ENCODE peak calls at places on chromosomes 13 and 19, in eight cellular contexts. A is small intestine; E is uterus; O is mucosa of descending colon; T is colonic mucosa; I is CD8-positive, alpha-beta T cell; R is transverse colon; X is left ventricle myocardium inferior. V is an unnamed sample.

GRCh38 chr19:19176950-19177349 is 6.9 kb upstream of the MEF2B start:
- DNase-seq in I (no peak), X (no peak), A (no peak), O (no peak), R (no peak), E (no peak), T (no peak), V (no peak)

GRCh38 chr13:74101436-74101835 is 32.8 kb downstream of the KLF12 start:
- DNase-seq in R (no peak), T (no peak), I (no peak), X (no peak), O (no peak), E (no peak), A (no peak), V (no peak)

GRCh38 chr13:25406377-25406776 is 34.6 kb downstream of the ATP8A2 start:
- DNase-seq in A (no peak), R (no peak), T (no peak), E (no peak), X (no peak), O (no peak), I (no peak), V (no peak)

GRCh38 chr19:29866011-29866410 is 54.2 kb downstream of the CCNE1 start:
- DNase-seq in X (no peak), I (no peak), A (no peak), R (no peak), O (no peak), T (no peak), E (no peak), V (no peak)

GRCh38 chr19:8846819-8847218 is 14.6 kb downstream of the MBD3L1 start:
- DNase-seq in X (no peak), R (no peak), E (no peak), I (no peak), O (no peak), A (no peak), T (no peak), V (no peak)

GRCh38 chr13:80877209-80877943 is 536.5 kb upstream of the SPRY2 start:
- DNase-seq in T (no peak), E (no peak), X (no peak), A (no peak), O (no peak), I (no peak), R (no peak), V (no peak)

GRCh38 chr13:54536112-54536511 is 1507.5 kb downstream of the OLFM4 start:
- DNase-seq in I (no peak), O (no peak), T (no peak), E (no peak), X (no peak), R (no peak), A (peak; percentile 9), V (no peak)

GRCh38 chr13:52405767-52406494 is at the start of gene THSD1:
- DNase-seq in A (no peak), E (peak; percentile 59), T (peak; percentile 38), O (peak; percentile 63), R (peak; percentile 24), I (peak; percentile 12), X (peak; percentile 84), V (peak; percentile 55)

GRCh38 chr19:19224852-19225494 is 13.2 kb downstream of the NCAN start:
- DNase-seq in O (peak; percentile 82), I (peak; percentile 77), A (peak; percentile 80), E (no peak), X (peak; percentile 54), T (peak; percentile 80), R (peak; percentile 82), V (peak; percentile 71)

GRCh38 chr19:4389511-4390016 is 10.8 kb downstream of the SH3GL1 start:
- DNase-seq in X (no peak), O (peak; percentile 44), T (no peak), E (no peak), R (no peak), A (no peak), I (no peak), V (no peak)
- H3K4me1 ChIP-seq in X (peaks cover 72% of the 10 kb centered on the region), O (peaks cover 12% of the 10 kb centered on the region), T (peaks cover 5% of the 10 kb centered on the region), E (peaks cover 6% of the 10 kb centered on the region), R (peaks cover 23% of the 10 kb centered on the region), A (peaks cover 14% of the 10 kb centered on the region), I (peaks cover 37% of the 10 kb centered on the region), V (peaks cover 10% of the 10 kb centered on the region)

GRCh38 chr19:48635263-48635965 is 1.8 kb downstream of the DBP start:
- DNase-seq in R (peak; percentile 82), T (peak; percentile 80), A (peak; percentile 78), E (peak; percentile 75), X (peak; percentile 77), O (peak; percentile 86), I (peak; percentile 76), V (peak; percentile 70)
- H3K4me1 ChIP-seq in R (peaks cover 34% of the 10 kb centered on the region), T (peaks cover 27% of the 10 kb centered on the region), A (peaks cover 21% of the 10 kb centered on the region), E (peaks cover 18% of the 10 kb centered on the region), X (peaks cover 75% of the 10 kb centered on the region), O (peaks cover 51% of the 10 kb centered on the region), I (peaks cover 53% of the 10 kb centered on the region), V (peaks cover 17% of the 10 kb centered on the region)

GRCh38 chr19:46925548-46925950 is 64.8 kb downstream of the ARHGAP35 start:
- DNase-seq in X (no peak), A (peak; percentile 96), T (peak; percentile 71), R (peak; percentile 51), I (no peak), O (no peak), E (no peak), V (no peak)

GRCh38 chr19:46927106-46927505 is 66.3 kb downstream of the ARHGAP35 start:
- DNase-seq in T (no peak), R (no peak), I (no peak), O (no peak), E (no peak), X (no peak), A (no peak), V (no peak)

GRCh38 chr19:46927893-46928292 is 67.1 kb downstream of the ARHGAP35 start:
- DNase-seq in E (no peak), T (no peak), O (no peak), R (no peak), A (no peak), I (no peak), X (no peak), V (no peak)

GRCh38 chr19:46924874-46925547 is 64.2 kb downstream of the ARHGAP35 start:
- DNase-seq in O (no peak), I (no peak), T (peak; percentile 50), E (peak; percentile 43), X (no peak), R (peak; percentile 47), A (peak; percentile 67), V (no peak)

DNA sequence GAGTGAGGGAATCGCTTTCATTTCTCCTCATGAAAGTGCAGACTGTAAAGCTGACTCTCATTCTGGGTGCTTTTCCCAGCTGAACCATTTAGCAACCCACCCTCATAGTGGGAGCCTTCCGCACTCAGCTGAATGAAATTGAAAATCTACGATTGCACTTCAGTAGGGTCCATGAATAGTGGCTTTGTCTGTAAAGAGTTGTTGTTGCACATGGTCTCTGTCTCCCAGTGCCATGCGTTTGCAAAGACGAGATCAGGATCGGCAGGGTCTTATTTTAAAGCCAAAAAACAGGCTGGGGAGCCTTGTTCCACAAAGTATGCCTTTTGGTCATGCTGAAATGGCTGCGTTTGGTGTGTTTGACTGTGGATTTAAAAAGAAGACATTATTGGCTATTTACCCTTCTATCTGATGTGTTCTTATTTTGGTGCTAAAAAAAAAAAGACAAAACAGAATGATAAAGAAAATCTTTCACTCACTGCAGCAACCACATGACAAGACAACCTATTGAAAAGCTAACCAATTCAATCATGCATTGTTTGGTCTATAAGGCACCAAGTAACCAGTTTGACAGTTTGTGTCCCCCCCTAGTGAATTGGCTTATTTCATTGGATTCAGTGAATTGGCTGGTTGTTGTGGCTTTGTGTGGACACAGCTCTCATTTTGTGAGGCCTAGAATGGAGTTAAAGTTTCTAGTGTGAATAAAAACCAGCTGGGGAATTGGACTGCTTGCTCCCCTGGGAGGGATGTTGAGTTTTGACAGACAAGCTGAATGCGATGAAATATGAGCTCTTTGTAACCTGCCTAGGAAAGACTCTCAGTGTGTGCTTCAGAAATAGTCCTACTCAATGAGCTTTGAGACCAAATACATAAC is 65.6 kb downstream of the ARHGAP35 start:
- DNase-seq in X (no peak), R (no peak), T (no peak), I (no peak), A (no peak), E (no peak), O (no peak), V (no peak)
- H3K4me1 ChIP-seq in X (peaks cover 80% of the 10 kb centered on the region), R (peaks cover 23% of the 10 kb centered on the region), T (peaks cover 22% of the 10 kb centered on the region), I (peaks cover 17% of the 10 kb centered on the region), A (peaks cover 27% of the 10 kb centered on the region), E (no peaks in the 10 kb centered on the region), O (peaks cover 34% of the 10 kb centered on the region), V (peaks cover 18% of the 10 kb centered on the region)

GRCh38 chr19:2051771-2052704 is 994 bp upstream of the MKNK2 start:
- DNase-seq in E (peak; percentile 73), I (peak; percentile 55), T (peak; percentile 78), O (peak; percentile 81), R (peak; percentile 73), A (peak; percentile 56), X (peak; percentile 72), V (no peak)
- H3K4me1 ChIP-seq in E (peaks cover 8% of the 10 kb centered on the region), I (peaks cover 71% of the 10 kb centered on the region), T (peaks cover 34% of the 10 kb centered on the region), O (peaks cover 69% of the 10 kb centered on the region), R (peaks cover 57% of the 10 kb centered on the region), A (peaks cover 21% of the 10 kb centered on the region), X (peaks cover 87% of the 10 kb centered on the region), V (peaks cover 13% of the 10 kb centered on the region)

GRCh38 chr19:15324791-15325519 is 7.4 kb downstream of the BRD4 start:
- DNase-seq in E (no peak), R (no peak), T (peak; percentile 43), A (peak; percentile 81), X (no peak), O (no peak), I (peak; percentile 12), V (no peak)
- H3K4me1 ChIP-seq in E (peaks cover 10% of the 10 kb centered on the region), R (peaks cover 58% of the 10 kb centered on the region), T (peaks cover 28% of the 10 kb centered on the region), A (peaks cover 46% of the 10 kb centered on the region), X (peaks cover 100% of the 10 kb centered on the region), O (peaks cover 77% of the 10 kb centered on the region), I (peaks cover 83% of the 10 kb centered on the region), V (peaks cover 32% of the 10 kb centered on the region)

V was measured in lung.